ENCODE peak calls at places on chromosomes 1 and 21, in four cellular contexts. One of them, this sample, is unnamed.

GRCh38 chr1:173666646-173667045 is 3.0 kb downstream of the ANKRD45 start:
- DNase-seq in esophagus muscularis mucosa: no peak
- DNase-seq in coronary artery: no peak
- DNase-seq in H9: no peak
- DNase-seq in this sample: no peak

GRCh38 chr1:56418047-56418680 is 161.2 kb downstream of the PLPP3 start:
- DNase-seq in coronary artery: no peak
- DNase-seq in H9: no peak
- DNase-seq in esophagus muscularis mucosa: no peak
- DNase-seq in this sample: no peak

GRCh38 chr1:94772840-94773239 is 47.3 kb upstream of the SLC44A3 start:
- DNase-seq in esophagus muscularis mucosa: no peak
- DNase-seq in coronary artery: no peak
- DNase-seq in H9: no peak
- DNase-seq in this sample: no peak

GRCh38 chr21:22364163-22364562 is 1366.0 kb downstream of the NCAM2 start:
- DNase-seq in esophagus muscularis mucosa: no peak
- DNase-seq in coronary artery: no peak
- DNase-seq in H9: no peak
- DNase-seq in this sample: no peak

GRCh38 chr21:26840912-26841311 is 4.3 kb downstream of the ADAMTS1 start:
- DNase-seq in esophagus muscularis mucosa: no peak
- DNase-seq in coronary artery: peak; percentile 81
- DNase-seq in H9: no peak
- DNase-seq in this sample: no peak

GRCh38 chr1:107786214-107786842 is 178.7 kb downstream of the VAV3 start:
- DNase-seq in coronary artery: no peak
- DNase-seq in H9: no peak
- DNase-seq in esophagus muscularis mucosa: no peak
- DNase-seq in this sample: no peak

GRCh38 chr1:30330644-30331043 is 392.7 kb downstream of the MATN1 start:
- DNase-seq in H9: no peak
- DNase-seq in coronary artery: no peak
- DNase-seq in esophagus muscularis mucosa: peak; percentile 75
- DNase-seq in this sample: no peak

GRCh38 chr1:3787347-3787710 is 9.0 kb downstream of the LRRC47 start:
- DNase-seq in esophagus muscularis mucosa: no peak
- DNase-seq in coronary artery: no peak
- DNase-seq in H9: no peak
- DNase-seq in this sample: no peak

GRCh38 chr1:18948048-18948912 is 8.2 kb downstream of the IFFO2 start:
- DNase-seq in H9: no peak
- DNase-seq in esophagus muscularis mucosa: no peak
- DNase-seq in coronary artery: no peak
- DNase-seq in this sample: no peak

GRCh38 chr1:185998391-185998790 is 264.2 kb downstream of the HMCN1 start:
- DNase-seq in esophagus muscularis mucosa: no peak
- DNase-seq in H9: no peak
- DNase-seq in coronary artery: no peak
- DNase-seq in this sample: no peak

GRCh38 chr1:168008595-168008994 is 71.7 kb upstream of the MPC2 start:
- DNase-seq in esophagus muscularis mucosa: no peak
- DNase-seq in H9: no peak
- DNase-seq in coronary artery: no peak
- DNase-seq in this sample: no peak

GRCh38 chr1:31723828-31724359 is 20.1 kb upstream of the COL16A1 start:
- DNase-seq in H9: peak; percentile 84
- DNase-seq in coronary artery: no peak
- DNase-seq in esophagus muscularis mucosa: no peak
- DNase-seq in this sample: no peak

GRCh38 chr1:81801032-81801833 is 499 bp downstream of the ADGRL2 start:
- DNase-seq in coronary artery: peak; percentile 87
- DNase-seq in H9: peak; percentile 86
- DNase-seq in esophagus muscularis mucosa: peak; percentile 93
- DNase-seq in this sample: peak; percentile 66

GRCh38 chr1:194862129-194862528 is 1675.7 kb upstream of the B3GALT2 start:
- DNase-seq in H9: no peak
- DNase-seq in coronary artery: no peak
- DNase-seq in esophagus muscularis mucosa: no peak
- DNase-seq in this sample: no peak

GRCh38 chr1:223031690-223032601 is 111.1 kb downstream of the TLR5 start:
- DNase-seq in coronary artery: peak; percentile 88
- DNase-seq in esophagus muscularis mucosa: no peak
- DNase-seq in H9: peak; percentile 41
- DNase-seq in this sample: no peak

GRCh38 chr1:24236170-24237045 is 49.3 kb upstream of the IFNLR1 start:
- DNase-seq in esophagus muscularis mucosa: no peak
- DNase-seq in H9: peak; percentile 43
- DNase-seq in coronary artery: no peak
- DNase-seq in this sample: peak; percentile 11

GRCh38 chr21:45301521-45302081 is 13.9 kb upstream of the POFUT2 start:
- DNase-seq in H9: no peak
- DNase-seq in esophagus muscularis mucosa: no peak
- DNase-seq in coronary artery: no peak
- DNase-seq in this sample: no peak

GRCh38 chr1:246220495-246221065 is 286.5 kb downstream of the SMYD3 start:
- DNase-seq in coronary artery: no peak
- DNase-seq in H9: no peak
- DNase-seq in esophagus muscularis mucosa: no peak
- DNase-seq in this sample: no peak

GRCh38 chr1:6512908-6513280 is 21.4 kb upstream of the PLEKHG5 start:
- DNase-seq in coronary artery: no peak
- DNase-seq in H9: no peak
- DNase-seq in esophagus muscularis mucosa: no peak
- DNase-seq in this sample: no peak

GRCh38 chr1:6419803-6420593 is at the start of gene HES2:
- DNase-seq in esophagus muscularis mucosa: no peak
- DNase-seq in coronary artery: no peak
- DNase-seq in H9: peak; percentile 74
- DNase-seq in this sample: no peak

GRCh38 chr1:64282353-64282752 is 78.9 kb downstream of the UBE2U start:
- DNase-seq in coronary artery: no peak
- DNase-seq in esophagus muscularis mucosa: no peak
- DNase-seq in H9: no peak
- DNase-seq in this sample: no peak

GRCh38 chr1:171780583-171781166 is 785 bp upstream of the METTL13 start:
- DNase-seq in coronary artery: no peak
- DNase-seq in H9: no peak
- DNase-seq in esophagus muscularis mucosa: no peak
- DNase-seq in this sample: no peak

GRCh38 chr1:228982637-228983036 is 247.4 kb downstream of the RHOU start:
- DNase-seq in coronary artery: peak; percentile 49
- DNase-seq in H9: peak; percentile 12
- DNase-seq in esophagus muscularis mucosa: no peak
- DNase-seq in this sample: no peak

GRCh38 chr1:162942903-162943567 is 82.1 kb upstream of the CCDC190 start:
- DNase-seq in esophagus muscularis mucosa: no peak
- DNase-seq in H9: no peak
- DNase-seq in coronary artery: no peak
- DNase-seq in this sample: no peak

GRCh38 chr1:229570891-229571516 is 12.5 kb upstream of the ABCB10 start:
- DNase-seq in H9: no peak
- DNase-seq in coronary artery: peak; percentile 21
- DNase-seq in esophagus muscularis mucosa: no peak
- DNase-seq in this sample: no peak

DNA sequence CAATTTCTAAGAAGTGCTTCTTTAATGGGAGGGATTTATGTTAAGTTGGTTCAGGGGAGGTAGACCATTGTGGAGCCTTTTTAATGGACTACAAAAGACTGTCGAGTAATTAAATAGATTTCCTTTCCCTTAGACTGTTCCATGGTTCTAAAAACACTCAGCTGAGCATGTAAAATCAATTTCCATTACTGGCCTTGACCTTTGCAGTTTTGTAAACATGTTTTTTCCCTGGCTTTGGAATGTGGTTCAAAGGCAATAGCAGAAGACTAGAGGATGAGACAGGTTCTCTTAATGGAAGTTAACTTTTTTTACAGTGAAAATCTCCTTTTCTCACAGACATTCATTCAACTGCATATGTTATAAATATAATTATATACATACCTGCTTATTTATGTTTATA is 37.6 kb upstream of the BTG3 start:
- DNase-seq in coronary artery: no peak
- DNase-seq in H9: no peak
- DNase-seq in esophagus muscularis mucosa: no peak
- DNase-seq in this sample: no peak
- TF ChIP-seq CTCF in coronary artery: no peak
- TF ChIP-seq CTCF in H9: no peak
- TF ChIP-seq CTCF in esophagus muscularis mucosa: no peak
- TF ChIP-seq CTCF in this sample: no peak

GRCh38 chr1:85611856-85612255 is 31.3 kb downstream of the CCN1 start:
- DNase-seq in coronary artery: peak; percentile 85
- DNase-seq in esophagus muscularis mucosa: no peak
- DNase-seq in H9: no peak
- DNase-seq in this sample: peak; percentile 99

GRCh38 chr1:85609976-85610375 is 29.4 kb downstream of the CCN1 start:
- DNase-seq in coronary artery: no peak
- DNase-seq in esophagus muscularis mucosa: no peak
- DNase-seq in H9: no peak
- DNase-seq in this sample: no peak

GRCh38 chr1:85611390-85611789 is 30.8 kb downstream of the CCN1 start:
- DNase-seq in esophagus muscularis mucosa: no peak
- DNase-seq in coronary artery: no peak
- DNase-seq in H9: no peak
- DNase-seq in this sample: peak; percentile 85

GRCh38 chr1:85615536-85615935 is 35.0 kb downstream of the CCN1 start:
- DNase-seq in H9: no peak
- DNase-seq in coronary artery: no peak
- DNase-seq in esophagus muscularis mucosa: no peak
- DNase-seq in this sample: no peak

DNA sequence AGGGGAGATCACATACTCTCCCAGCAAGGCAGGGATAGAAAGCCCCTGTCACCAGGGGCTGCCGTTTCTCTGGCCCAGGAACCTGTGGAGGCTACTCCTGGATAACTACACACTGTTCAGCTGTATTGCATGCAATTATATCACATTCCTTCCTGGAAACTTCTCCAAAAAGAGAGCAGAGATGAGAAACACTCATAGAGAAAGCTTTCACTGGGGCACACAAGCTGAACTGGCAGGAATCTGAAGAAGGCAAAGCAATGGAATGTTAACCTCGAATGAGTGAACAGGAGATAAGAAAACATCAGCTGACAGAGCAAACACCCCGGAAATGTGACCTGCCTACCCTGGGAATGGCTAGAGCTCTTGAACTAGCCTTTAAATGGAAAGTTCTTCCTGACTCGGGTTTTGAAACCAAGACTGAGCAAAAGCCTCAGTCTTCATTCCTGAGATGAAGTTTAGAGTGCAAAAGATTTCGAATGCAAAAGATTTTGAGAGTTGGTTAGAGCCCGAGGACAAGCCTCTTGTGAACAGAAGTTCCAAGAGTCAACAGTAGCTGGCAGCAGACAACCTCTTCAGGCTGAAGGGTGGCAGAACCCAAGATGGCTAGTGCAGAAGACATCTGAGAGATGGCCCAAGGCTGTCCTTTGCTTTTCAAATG is 32.3 kb downstream of the CCN1 start:
- DNase-seq in coronary artery: no peak
- DNase-seq in H9: peak; percentile 47
- DNase-seq in esophagus muscularis mucosa: no peak
- DNase-seq in this sample: peak; percentile 85
- H3K27ac ChIP-seq in coronary artery: peak overlapping the region; percentile 60
- H3K27ac ChIP-seq in H9: no peak overlapping the region
- H3K27ac ChIP-seq in esophagus muscularis mucosa: peak overlapping the region; percentile 59
- H3K27ac ChIP-seq in this sample: peak overlapping the region; percentile 99

DNA sequence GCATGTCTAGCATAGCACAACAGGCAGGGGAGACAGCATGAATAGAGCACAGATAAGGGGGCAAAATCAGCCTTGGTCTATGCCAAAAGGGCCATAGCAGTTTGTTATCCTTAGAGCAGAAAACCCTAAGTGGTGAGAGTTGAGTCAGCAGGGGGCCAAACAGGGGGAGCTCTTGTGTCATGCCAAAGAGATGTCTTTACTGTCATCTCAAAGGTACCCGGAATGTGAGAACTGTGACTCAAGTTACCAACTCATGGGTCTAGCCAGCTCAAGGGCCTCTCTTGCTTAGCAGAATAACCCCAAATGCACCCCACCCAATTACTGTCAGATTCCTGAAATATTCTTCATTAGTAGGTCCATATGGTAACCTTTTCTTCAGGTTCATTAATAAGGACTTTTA is 45.9 kb upstream of the NRDC start:
- DNase-seq in H9: no peak
- DNase-seq in coronary artery: no peak
- DNase-seq in esophagus muscularis mucosa: no peak
- DNase-seq in this sample: no peak
- TF ChIP-seq CTCF in H9: no peak
- TF ChIP-seq CTCF in coronary artery: no peak
- TF ChIP-seq CTCF in esophagus muscularis mucosa: no peak
- TF ChIP-seq CTCF in this sample: no peak

GRCh38 chr1:166838766-166839599 is at the start of gene POGK:
- DNase-seq in H9: peak; percentile 91
- DNase-seq in esophagus muscularis mucosa: peak; percentile 96
- DNase-seq in coronary artery: peak; percentile 94
- DNase-seq in this sample: peak; percentile 46

GRCh38 chr1:166843769-166844596 is 4.7 kb downstream of the POGK start:
- DNase-seq in coronary artery: no peak
- DNase-seq in H9: no peak
- DNase-seq in esophagus muscularis mucosa: no peak
- DNase-seq in this sample: no peak

GRCh38 chr1:166843322-166843721 is 4.0 kb downstream of the POGK start:
- DNase-seq in H9: no peak
- DNase-seq in coronary artery: no peak
- DNase-seq in esophagus muscularis mucosa: no peak
- DNase-seq in this sample: no peak

GRCh38 chr1:166839600-166840308 is 479 bp downstream of the POGK start:
- DNase-seq in esophagus muscularis mucosa: no peak
- DNase-seq in coronary artery: no peak
- DNase-seq in H9: peak; percentile 66
- DNase-seq in this sample: no peak

DNA sequence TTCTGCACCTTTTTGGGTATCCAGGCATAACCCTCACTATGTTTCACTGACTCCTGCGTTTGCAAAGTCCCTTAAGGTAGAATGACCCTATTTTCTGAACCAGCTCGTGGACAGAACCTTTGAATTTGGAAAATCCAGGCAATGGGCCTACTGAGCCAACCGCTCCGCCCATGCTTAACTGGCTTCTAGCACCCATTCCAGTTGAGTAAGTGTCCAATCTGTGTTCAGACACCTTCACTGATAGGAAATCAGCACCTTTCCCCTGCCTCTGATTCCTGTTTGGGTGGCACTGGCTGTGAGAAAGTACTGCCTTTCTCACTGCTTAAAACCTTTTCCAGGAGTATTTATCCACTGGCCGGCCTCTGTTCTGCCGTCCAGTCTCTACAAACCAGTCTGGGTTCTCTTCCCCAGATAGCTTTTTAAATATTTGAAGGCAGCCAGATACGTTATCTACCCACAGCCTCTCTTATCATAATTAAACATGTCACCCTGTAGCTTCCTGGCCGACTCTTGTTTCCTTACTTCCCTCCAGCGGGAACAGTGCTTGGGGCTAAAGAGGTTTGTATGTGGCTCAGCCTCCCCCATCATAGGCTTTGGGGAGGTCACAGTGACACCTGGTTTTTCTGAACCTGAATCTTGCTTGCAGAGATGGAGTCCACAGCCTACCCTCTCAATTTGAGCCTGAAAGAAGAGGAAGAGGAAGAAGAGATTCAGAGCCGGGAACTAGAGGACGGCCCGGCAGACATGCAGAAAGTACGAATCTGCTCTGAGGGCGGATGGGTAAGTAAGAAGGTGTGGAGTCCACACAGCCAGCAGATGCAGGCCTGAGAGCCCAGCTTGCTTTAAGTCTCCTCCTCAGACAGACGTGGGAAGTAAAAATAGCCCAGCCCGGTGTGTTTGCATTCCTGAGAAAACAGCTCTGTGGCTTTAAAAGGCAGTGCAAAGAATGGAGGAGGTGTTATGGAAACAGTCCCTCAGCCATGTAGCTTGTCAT is 1.3 kb downstream of the POGK start:
- DNase-seq in H9: no peak
- DNase-seq in coronary artery: no peak
- DNase-seq in esophagus muscularis mucosa: no peak
- DNase-seq in this sample: peak; percentile 3
- H3K27ac ChIP-seq in H9: no peak overlapping the region
- H3K27ac ChIP-seq in coronary artery: peak overlapping the region; percentile 80
- H3K27ac ChIP-seq in esophagus muscularis mucosa: peak overlapping the region; percentile 77
- H3K27ac ChIP-seq in this sample: no peak overlapping the region

This sample was measured in AG04450.